ENCODE peak calls at places on chromosomes 11 and 22, in seven cellular contexts. K is endothelial cell; G is mammary epithelial cell; P is sciatic nerve; F is stimulated activated CD4-positive, alpha-beta T cell treated with anti-CD3 and anti-CD28 coated beads, Interleukin-2, amount 100 ng/mL, for 48 hours; U is nucleus accumbens; A is mesendoderm. H is an unnamed sample.

GRCh38 chr11:111905391-111905790 is 6.2 kb downstream of the CRYAB start:
- DNase-seq in K (no peak), G (no peak), P (no peak), F (no peak), U (no peak), A (no peak), H (no peak)

GRCh38 chr11:9060700-9061111 is 30.7 kb downstream of the SCUBE2 start:
- DNase-seq in K (no peak), G (no peak), P (no peak), F (peak; percentile 44), U (no peak), A (peak; percentile 75), H (no peak)

GRCh38 chr11:66861774-66862558 is 5.1 kb downstream of the LRFN4 start:
- DNase-seq in K (no peak), G (no peak), P (no peak), F (no peak), U (no peak), A (no peak), H (no peak)

GRCh38 chr11:112748713-112749481 is 212.3 kb upstream of the NCAM1 start:
- DNase-seq in K (no peak), G (no peak), P (no peak), F (no peak), U (no peak), A (no peak), H (no peak)

GRCh38 chr11:95877288-95877687 is 46.6 kb downstream of the MTMR2 start:
- DNase-seq in K (no peak), G (peak; percentile 96), P (no peak), F (no peak), U (no peak), A (no peak), H (peak; percentile 69)

GRCh38 chr22:38513063-38513462 is 7.0 kb upstream of the DDX17 start:
- DNase-seq in K (peak; percentile 43), G (no peak), P (no peak), F (no peak), U (no peak), A (peak; percentile 65), H (no peak)

GRCh38 chr11:94884322-94884721 is 89.0 kb downstream of the CWC15 start:
- DNase-seq in K (no peak), G (no peak), P (no peak), F (no peak), U (no peak), A (no peak), H (no peak)

GRCh38 chr11:13440100-13440855 is 22.7 kb downstream of the BTBD10 start:
- DNase-seq in K (no peak), G (peak; percentile 93), P (no peak), F (no peak), U (peak; percentile 44), A (peak; percentile 46), H (peak; percentile 46)

GRCh38 chr11:7251836-7252682 is at the start of gene SYT9:
- DNase-seq in K (peak; percentile 55), G (peak; percentile 43), P (peak; percentile 54), F (peak; percentile 7), U (peak; percentile 69), A (peak; percentile 78), H (no peak)